ENCODE peak calls at places on chromosomes 16 and 17, in seven cellular contexts. M is endothelial cell of umbilical vein, L is spleen, D is suprapubic skin, R is stomach, W is transverse colon, J is sigmoid colon. P is an unnamed sample.

GRCh38 chr17:40371261-40371929 is 6.9 kb upstream of the GJD3 start:
- DNase-seq in M (no peak), L (no peak), D (no peak), R (no peak), W (no peak), J (no peak), P (no peak)

GRCh38 chr16:88743693-88744519 is 37.6 kb downstream of the CTU2 start:
- DNase-seq in M (peak; percentile 62), L (peak; percentile 94), D (no peak), R (peak; percentile 89), W (peak; percentile 87), J (peak; percentile 91), P (no peak)

GRCh38 chr16:75289189-75289588 is 37.8 kb upstream of the BCAR1 start:
- DNase-seq in M (peak; percentile 88), L (no peak), D (no peak), R (no peak), W (no peak), J (no peak), P (no peak)

GRCh38 chr17:37483311-37484039 is 6.2 kb upstream of the DUSP14 start:
- DNase-seq in M (no peak), L (no peak), D (no peak), R (no peak), W (peak; percentile 19), J (peak; percentile 70), P (no peak)

GRCh38 chr17:77810536-77810935 is 148.0 kb upstream of the TNRC6C start:
- DNase-seq in M (peak; percentile 52), L (peak; percentile 6), D (no peak), R (no peak), W (peak; percentile 26), J (peak; percentile 88), P (no peak)

GRCh38 chr16:398551-399277 is 1.7 kb downstream of the NME4 start:
- DNase-seq in M (no peak), L (no peak), D (no peak), R (no peak), W (no peak), J (no peak), P (no peak)

GRCh38 chr17:7844292-7845154 is 10.3 kb upstream of the TMEM88 start:
- DNase-seq in M (peak; percentile 92), L (peak; percentile 96), D (peak; percentile 97), R (peak; percentile 92), W (peak; percentile 94), J (peak; percentile 97), P (peak; percentile 98)

GRCh38 chr17:30290696-30291570 is 811 bp downstream of the BLMH start:
- DNase-seq in M (peak; percentile 57), L (peak; percentile 81), D (no peak), R (peak; percentile 50), W (peak; percentile 58), J (peak; percentile 68), P (no peak)

GRCh38 chr16:23694707-23695373 is 16.2 kb downstream of the PLK1 start:
- DNase-seq in M (peak; percentile 30), L (no peak), D (no peak), R (no peak), W (no peak), J (no peak), P (no peak)

GRCh38 chr17:10631048-10631700 is 25.9 kb downstream of the MYH3 start:
- DNase-seq in M (peak; percentile 26), L (peak; percentile 74), D (no peak), R (no peak), W (peak; percentile 19), J (no peak), P (no peak)

GRCh38 chr16:4392382-4393242 is 21.0 kb downstream of the VASN start:
- DNase-seq in M (no peak), L (peak; percentile 70), D (no peak), R (peak; percentile 54), W (no peak), J (no peak), P (no peak)

GRCh38 chr16:9870962-9871361 is 311.3 kb downstream of the GRIN2A start:
- DNase-seq in M (no peak), L (no peak), D (no peak), R (no peak), W (no peak), J (no peak), P (peak; percentile 45)

GRCh38 chr17:31373150-31374082 is 18.1 kb upstream of the RAB11FIP4 start:
- DNase-seq in M (peak; percentile 67), L (no peak), D (no peak), R (no peak), W (no peak), J (no peak), P (no peak)

GRCh38 chr16:50093607-50094570 is 28.1 kb downstream of the HEATR3 start:
- DNase-seq in M (peak; percentile 48), L (no peak), D (no peak), R (peak; percentile 34), W (peak; percentile 34), J (peak; percentile 87), P (peak; percentile 92)

GRCh38 chr17:83012873-83013778 is 66.3 kb upstream of the METRNL start:
- DNase-seq in M (no peak), L (no peak), D (no peak), R (no peak), W (no peak), J (no peak), P (peak; percentile 37)

GRCh38 chr17:70646673-70647072 is 477.3 kb downstream of the KCNJ2 start:
- DNase-seq in M (no peak), L (no peak), D (no peak), R (no peak), W (no peak), J (no peak), P (no peak)

GRCh38 chr16:31460582-31461002 is 1.3 kb downstream of the ARMC5 start:
- DNase-seq in M (peak; percentile 52), L (peak; percentile 76), D (no peak), R (no peak), W (no peak), J (peak; percentile 63), P (no peak)

DNA sequence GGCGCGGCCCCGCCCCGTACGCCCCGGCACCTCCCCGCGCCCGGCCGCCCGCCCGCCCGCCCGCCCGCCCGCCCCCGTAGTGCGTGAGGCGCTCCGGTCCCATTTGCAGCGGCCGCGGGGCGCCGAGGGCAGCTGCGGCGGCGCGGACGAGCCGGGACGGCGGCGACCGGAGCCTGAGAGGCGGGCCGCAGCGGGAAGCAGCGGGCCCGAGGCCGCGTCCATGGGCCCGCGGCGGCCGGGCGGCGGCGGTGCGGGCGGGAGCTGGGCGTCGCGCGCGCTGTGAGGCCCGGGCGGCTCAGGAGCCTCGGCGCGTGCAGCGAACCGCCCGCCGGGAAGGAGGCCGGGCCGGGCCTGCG is at the start of gene MPRIP:
- DNase-seq in M (no peak), L (no peak), D (no peak), R (no peak), W (no peak), J (no peak), P (no peak)
- TF ChIP-seq POLR2A in M (no peak), L (no peak), D (no peak), R (no peak), W (no peak), J (no peak), P (no peak)

DNA sequence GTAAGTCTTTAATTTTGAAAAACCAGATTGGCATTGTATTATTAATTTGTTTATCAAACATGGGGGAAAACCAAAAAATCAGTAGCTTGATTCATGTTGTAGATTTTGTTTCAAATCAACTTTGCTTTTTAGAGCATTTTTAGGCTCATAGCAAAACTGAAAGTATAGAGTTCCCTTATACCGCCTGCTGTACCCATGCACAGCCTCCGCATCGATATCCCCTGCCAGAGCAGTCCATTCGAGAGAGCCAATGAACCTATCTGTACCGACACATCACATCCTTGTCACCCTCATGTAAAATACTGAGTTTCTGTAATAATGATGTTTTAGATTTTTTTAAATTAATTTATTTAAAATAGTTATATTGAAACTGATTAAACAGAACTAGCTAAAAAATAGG is 16.2 kb upstream of the MRC2 start:
- DNase-seq in M (no peak), L (no peak), D (no peak), R (no peak), W (no peak), J (no peak), P (no peak)
- H3K4me3 ChIP-seq in M (no peak overlapping the region), L (no peak overlapping the region), D (no peak overlapping the region), R (no peak overlapping the region), W (no peak overlapping the region), J (no peak overlapping the region), P (no peak overlapping the region)

GRCh38 chr16:2177101-2177500 is 19.3 kb downstream of the CASKIN1 start:
- DNase-seq in M (no peak), L (no peak), D (no peak), R (no peak), W (no peak), J (no peak), P (no peak)

GRCh38 chr16:2179107-2179501 is 17.3 kb downstream of the CASKIN1 start:
- DNase-seq in M (no peak), L (no peak), D (no peak), R (no peak), W (no peak), J (no peak), P (no peak)

GRCh38 chr16:2178321-2179106 is 17.9 kb downstream of the CASKIN1 start:
- DNase-seq in M (peak; percentile 44), L (no peak), D (no peak), R (no peak), W (no peak), J (no peak), P (no peak)

GRCh38 chr16:2176047-2176446 is 20.4 kb downstream of the CASKIN1 start:
- DNase-seq in M (no peak), L (no peak), D (no peak), R (no peak), W (no peak), J (no peak), P (no peak)

DNA sequence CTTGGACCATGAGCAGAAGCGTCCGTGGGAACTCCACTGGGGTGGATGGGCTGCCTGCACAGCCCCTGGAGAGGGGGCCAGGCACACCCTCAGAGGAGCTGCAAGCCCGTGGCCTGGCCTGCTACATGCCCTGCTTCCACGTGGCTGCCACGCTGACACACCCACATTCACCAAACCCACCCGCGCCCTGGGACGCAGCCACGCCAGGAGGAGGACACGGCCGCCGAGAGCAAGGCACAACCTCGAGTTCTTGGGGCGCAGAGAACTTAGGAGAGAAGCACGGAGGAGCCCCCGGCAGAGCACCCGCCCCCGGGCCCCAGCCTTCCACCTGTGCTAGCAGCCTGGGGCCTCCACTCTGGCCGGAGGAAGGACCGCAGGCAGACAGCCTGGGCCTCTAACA is 18.8 kb downstream of the CASKIN1 start:
- DNase-seq in M (no peak), L (no peak), D (no peak), R (no peak), W (no peak), J (no peak), P (no peak)
- TF ChIP-seq POLR2AphosphoS5 in M (no peak), L (peak; percentile 62), D (no peak), R (no peak), W (no peak), J (no peak), P (no peak)

DNA sequence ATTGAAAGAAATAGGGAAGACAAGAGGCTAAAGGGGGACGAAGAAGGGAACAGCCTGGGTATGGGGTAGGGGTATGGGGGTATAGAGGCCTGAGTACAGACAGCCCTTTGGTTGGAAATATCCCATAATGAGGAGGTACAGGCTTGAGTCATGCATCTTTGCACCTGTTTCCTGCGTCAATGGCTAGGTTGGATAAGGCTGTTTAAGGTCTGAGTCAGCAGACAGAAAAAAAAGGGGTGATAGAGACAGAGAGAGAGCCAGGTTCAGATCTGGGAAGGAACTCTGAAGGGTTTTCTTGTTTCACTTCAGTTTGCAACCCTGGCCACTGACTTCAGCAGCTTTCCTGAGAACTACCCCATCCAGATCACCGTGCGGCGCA is 8.5 kb downstream of the FNDC8 start:
- DNase-seq in M (no peak), L (no peak), D (no peak), R (no peak), W (no peak), J (no peak), P (no peak)
- TF ChIP-seq POLR2A in M (no peak), L (no peak), D (no peak), R (no peak), W (no peak), J (no peak), P (no peak)